ENCODE peak calls at places on chromosomes 5 and 9, in five cellular contexts. V is SK-N-SH, P is HCT116, O is H1, N is GM12878. G is an unnamed sample.
A peak's percentile ranks its signal among the peaks of the same experiment; 100 is the strongest.

GRCh38 chr9:34555002-34555348 is 32.2 kb upstream of the ENHO start:
- DNase-seq in V (peak; percentile 83), P (no peak), O (no peak), N (no peak), G (no peak)

GRCh38 chr9:91536211-91536691 is 112.6 kb upstream of the NFIL3 start:
- DNase-seq in V (no peak), P (peak; percentile 31), O (no peak), N (no peak), G (no peak)

GRCh38 chr5:76312783-76313182 is 90.3 kb upstream of the IQGAP2 start:
- DNase-seq in V (no peak), P (no peak), O (no peak), N (no peak), G (no peak)

GRCh38 chr5:175695161-175696126 is 37.6 kb downstream of the HRH2 start:
- DNase-seq in V (peak; percentile 47), P (no peak), O (no peak), N (no peak), G (no peak)

GRCh38 chr9:110031511-110032173 is 176.3 kb downstream of the C9orf152 start:
- DNase-seq in V (no peak), P (no peak), O (no peak), N (no peak), G (no peak)

GRCh38 chr5:174559141-174559540 is 165.2 kb upstream of the MSX2 start:
- DNase-seq in V (no peak), P (no peak), O (no peak), N (no peak), G (no peak)

GRCh38 chr9:85639675-85640186 is 102.0 kb downstream of the AGTPBP1 start:
- DNase-seq in V (no peak), P (no peak), O (no peak), N (no peak), G (no peak)

GRCh38 chr9:89360465-89360864 is 42.2 kb downstream of the SECISBP2 start:
- DNase-seq in V (no peak), P (no peak), O (no peak), N (no peak), G (no peak)

GRCh38 chr9:84759300-84759750 is 89.8 kb downstream of the NTRK2 start:
- DNase-seq in V (no peak), P (no peak), O (no peak), N (peak; percentile 81), G (no peak)

GRCh38 chr5:16467363-16468219 is 2.0 kb upstream of the ZNF622 start:
- DNase-seq in V (no peak), P (no peak), O (no peak), N (peak; percentile 57), G (no peak)

GRCh38 chr9:76665458-76665857 is 98.8 kb upstream of the PCA3 start:
- DNase-seq in V (no peak), P (no peak), O (no peak), N (no peak), G (no peak)

GRCh38 chr9:70613024-70613768 is 198.7 kb upstream of the KLF9 start:
- DNase-seq in V (no peak), P (no peak), O (no peak), N (no peak), G (no peak)

GRCh38 chr9:96219615-96220257 is 82.2 kb downstream of the HSD17B3 start:
- DNase-seq in V (peak; percentile 55), P (no peak), O (no peak), N (no peak), G (no peak)

GRCh38 chr9:33139421-33140228 is 27.5 kb downstream of the B4GALT1 start:
- DNase-seq in V (no peak), P (no peak), O (no peak), N (no peak), G (no peak)

GRCh38 chr5:53785924-53786323 is 225.5 kb downstream of the NDUFS4 start:
- DNase-seq in V (no peak), P (no peak), O (no peak), N (no peak), G (no peak)

GRCh38 chr9:93574900-93575705 is 1.3 kb upstream of the PHF2 start:
- DNase-seq in V (peak; percentile 52), P (no peak), O (no peak), N (no peak), G (no peak)

GRCh38 chr5:108093186-108093585 is 288.7 kb downstream of the FBXL17 start:
- DNase-seq in V (peak; percentile 41), P (peak; percentile 6), O (no peak), N (no peak), G (no peak)

GRCh38 chr5:50593681-50594080 is 72.8 kb upstream of the PARP8 start:
- DNase-seq in V (no peak), P (no peak), O (no peak), N (no peak), G (no peak)

GRCh38 chr9:6714176-6714575 is 43.6 kb upstream of the KDM4C start:
- DNase-seq in V (no peak), P (no peak), O (no peak), N (no peak), G (no peak)
- TF ChIP-seq YY1 in V (no peak), P (no peak), O (no peak), N (no peak), G (no peak)

DNA sequence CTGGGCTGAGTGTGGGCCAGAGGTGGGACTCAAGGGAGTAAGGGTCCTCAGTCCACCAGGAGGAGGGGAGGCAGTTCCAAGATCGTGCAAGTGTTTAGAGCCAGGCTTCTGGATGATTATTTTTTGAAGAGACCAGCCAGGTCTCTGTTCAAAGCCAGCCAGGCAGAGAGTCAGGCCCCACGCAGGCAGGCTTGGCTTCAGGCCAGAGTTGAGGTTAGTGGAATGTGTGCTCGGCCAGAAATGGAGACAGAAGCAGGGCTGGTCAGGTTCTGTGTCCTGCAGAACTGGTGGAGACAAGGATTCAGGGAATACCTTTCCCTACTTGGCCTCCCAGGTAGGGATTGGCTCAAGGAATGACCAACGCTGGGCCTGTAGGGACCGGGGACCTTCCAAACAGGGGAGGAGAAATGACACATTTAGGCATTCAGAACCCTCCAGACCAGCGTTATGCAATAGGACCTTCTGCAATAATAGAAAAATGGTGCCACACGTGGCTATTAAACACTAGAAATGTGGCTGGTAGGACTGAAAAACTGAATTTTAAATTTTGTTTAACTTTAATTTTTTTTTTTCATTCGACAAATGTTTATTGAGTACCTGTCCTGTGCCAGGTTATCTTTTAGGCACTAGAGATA is 106.2 kb downstream of the CMYA5 start:
- DNase-seq in V (no peak), P (no peak), O (no peak), N (no peak), G (no peak)
- TF ChIP-seq YY1 in V (no peak), P (no peak), O (no peak), N (no peak), G (no peak)

GRCh38 chr5:10874561-10874960 is 113.5 kb upstream of the DAP start:
- DNase-seq in V (no peak), P (no peak), O (no peak), N (no peak), G (no peak)
- TF ChIP-seq YY1 in V (no peak), P (no peak), O (no peak), N (no peak), G (no peak)

GRCh38 chr9:126617003-126617739 is 3.4 kb downstream of the LMX1B start:
- DNase-seq in V (peak; percentile 22), P (no peak), O (no peak), N (no peak), G (no peak)

GRCh38 chr9:126618200-126618589 is 4.5 kb downstream of the LMX1B start:
- DNase-seq in V (peak; percentile 20), P (no peak), O (no peak), N (no peak), G (no peak)

GRCh38 chr9:126618590-126619335 is 5.0 kb downstream of the LMX1B start:
- DNase-seq in V (peak; percentile 55), P (no peak), O (no peak), N (no peak), G (no peak)

GRCh38 chr9:126616521-126616976 is 2.8 kb downstream of the LMX1B start:
- DNase-seq in V (peak; percentile 34), P (no peak), O (no peak), N (no peak), G (no peak)

GRCh38 chr9:126617740-126618133 is 4.0 kb downstream of the LMX1B start:
- DNase-seq in V (peak; percentile 54), P (no peak), O (no peak), N (no peak), G (no peak)
- TF ChIP-seq YY1 in V (no peak), P (no peak), O (no peak), N (no peak), G (no peak)

GRCh38 chr5:91848453-91848852 is 465.3 kb upstream of the ARRDC3 start:
- DNase-seq in V (no peak), P (peak; percentile 81), O (no peak), N (no peak), G (no peak)
- TF ChIP-seq YY1 in V (no peak), P (peak; percentile 55), O (no peak), N (no peak), G (no peak)

G was measured in NT2/D1.